ENCODE peak calls at places on chromosomes 12 and 14, in nine cellular contexts. U is aorta; R is NCI-H774; T is activated T-helper 1 cell treated with anti-CD3 and anti-CD28 coated beads, Interleukin-12 subunit alpha, Interleukin-12 subunit beta, Interleukin-2, Interleukin-4 antibody, amounts not matched to agents 30 ng/mL and 10 ng/mL and 1 ng/mL, durations not matched to agents 14 hours and 24 hours and 36 hours; K is ovary; L is NCI-H510A; X is foreskin fibroblast; V is AG08396; Q is brain microvascular endothelial cell. H is an unnamed sample.

GRCh38 chr12:102501773-102502172 is 21.4 kb upstream of the IGF1 start:
- DNase-seq in U (no peak), R (no peak), T (no peak), K (no peak), L (no peak), X (no peak), V (no peak), Q (no peak), H (no peak)

GRCh38 chr12:59972941-59973340 is 377.1 kb downstream of the SLC16A7 start:
- DNase-seq in U (no peak), R (no peak), T (no peak), K (no peak), L (no peak), X (peak; percentile 87), V (peak; percentile 21), Q (peak; percentile 53), H (no peak)

GRCh38 chr14:102803139-102803538 is 25.9 kb downstream of the TRAF3 start:
- DNase-seq in U (no peak), R (no peak), T (no peak), K (no peak), L (no peak), X (peak; percentile 56), V (no peak), Q (no peak), H (no peak)

GRCh38 chr14:100341301-100342031 is 18.3 kb downstream of the SLC25A47 start:
- DNase-seq in U (peak; percentile 81), R (no peak), T (peak; percentile 12), K (no peak), L (peak; percentile 27), X (peak; percentile 77), V (peak; percentile 90), Q (peak; percentile 87), H (peak; percentile 61)

GRCh38 chr12:19893514-19893913 is 454.2 kb downstream of the AEBP2 start:
- DNase-seq in U (no peak), R (no peak), T (no peak), K (no peak), L (no peak), X (peak; percentile 25), V (no peak), Q (peak; percentile 27), H (no peak)

GRCh38 chr14:54617467-54617866 is 50.5 kb downstream of the SAMD4A start:
- DNase-seq in U (no peak), R (no peak), T (no peak), K (no peak), L (no peak), X (peak; percentile 44), V (no peak), Q (no peak), H (no peak)

GRCh38 chr14:56145965-56146364 is 27.8 kb downstream of the PELI2 start:
- DNase-seq in U (no peak), R (no peak), T (no peak), K (no peak), L (no peak), X (peak; percentile 77), V (no peak), Q (peak; percentile 83), H (no peak)

GRCh38 chr12:52865090-52865944 is 16.5 kb upstream of the KRT78 start:
- DNase-seq in U (peak; percentile 66), R (peak; percentile 67), T (no peak), K (peak; percentile 45), L (peak; percentile 82), X (peak; percentile 82), V (peak; percentile 86), Q (peak; percentile 56), H (peak; percentile 83)

GRCh38 chr12:39103552-39104165 is 198.3 kb upstream of the CPNE8 start:
- DNase-seq in U (no peak), R (peak; percentile 65), T (peak; percentile 6), K (no peak), L (no peak), X (peak; percentile 19), V (peak; percentile 61), Q (peak; percentile 24), H (no peak)

H was measured in upper lobe of right lung.